ENCODE peak calls at places on chromosomes 13 and 19, in six cellular contexts. O is activated T-cell treated with anti-CD3 and anti-CD28 coated beads, Interleukin-2, amount 50 U/mL, for 72 hours; P is CD4-positive, alpha-beta T cell; A is naive thymus-derived CD4-positive, alpha-beta T cell; G is right cardiac atrium; D is activated naive CD8-positive, alpha-beta T cell treated with anti-CD3 and anti-CD28 coated beads, Interleukin-2, amount 50 U/mL, for 24 hours. B is an unnamed sample.

GRCh38 chr13:40595693-40596092 is 70.7 kb downstream of the FOXO1 start:
- ATAC-seq in A (no peak), O (no peak), D (no peak), P (no peak), G (no peak), B (no peak)

GRCh38 chr13:94824601-94825000 is 112.3 kb upstream of the SOX21 start:
- ATAC-seq in A (no peak), O (no peak), D (no peak), P (no peak), G (no peak), B (no peak)

GRCh38 chr19:32649751-32650150 is 25.2 kb downstream of the ANKRD27 start:
- ATAC-seq in G (peak; percentile 81), A (no peak), P (no peak), O (no peak), D (no peak), B (no peak)

GRCh38 chr19:589693-590395 is at the start of gene HCN2:
- ATAC-seq in P (peak; percentile 3), A (no peak), D (no peak), O (peak; percentile 16), G (no peak), B (no peak)

GRCh38 chr13:38341149-38341692 is 8.4 kb upstream of the UFM1 start:
- ATAC-seq in P (no peak), D (no peak), A (no peak), O (no peak), G (no peak), B (no peak)

GRCh38 chr19:29708553-29709439 is 6.3 kb downstream of the C19orf12 start:
- ATAC-seq in G (peak; percentile 85), D (no peak), P (no peak), O (no peak), A (no peak), B (no peak)

GRCh38 chr19:41386442-41386841 is 10.1 kb downstream of the TMEM91 start:
- ATAC-seq in A (no peak), G (peak; percentile 19), D (no peak), O (no peak), P (no peak), B (no peak)

GRCh38 chr19:46081928-46082727 is 41.3 kb upstream of the IGFL4 start:
- ATAC-seq in A (no peak), P (no peak), O (peak; percentile 58), G (peak; percentile 51), D (peak; percentile 64), B (peak; percentile 53)